ENCODE peak calls at places on chromosomes 12 and 14, in six cellular contexts. V, B, S, R, A and N are unnamed samples.

GRCh38 chr14:44339862-44340261 is 167.2 kb downstream of the FSCB start:
- DNase-seq in V (no peak), B (no peak), S (no peak), R (no peak), A (no peak), N (no peak)

GRCh38 chr14:68669101-68669500 is 123.8 kb downstream of the ZFP36L1 start:
- DNase-seq in V (no peak), B (no peak), S (no peak), R (no peak), A (no peak), N (peak; percentile 54)

GRCh38 chr12:107917912-107918800 is 143.7 kb downstream of the ASCL4 start:
- DNase-seq in V (no peak), B (no peak), S (peak; percentile 89), R (peak; percentile 24), A (no peak), N (peak; percentile 62)

GRCh38 chr12:93698307-93699092 is 21.3 kb downstream of the CRADD start:
- DNase-seq in V (no peak), B (no peak), S (peak; percentile 30), R (no peak), A (no peak), N (no peak)

GRCh38 chr14:79659995-79660975 is 551.0 kb downstream of the DIO2 start:
- DNase-seq in V (no peak), B (no peak), S (no peak), R (no peak), A (no peak), N (peak; percentile 89)

GRCh38 chr14:64979336-64980074 is 7.2 kb upstream of the FNTB start:
- DNase-seq in V (no peak), B (no peak), S (peak; percentile 28), R (peak; percentile 43), A (no peak), N (peak; percentile 45)

GRCh38 chr12:46357438-46358324 is 14.9 kb downstream of the SLC38A2 start:
- DNase-seq in V (no peak), B (no peak), S (peak; percentile 39), R (peak; percentile 90), A (peak; percentile 81), N (no peak)

GRCh38 chr12:47636908-47637780 is 68.7 kb downstream of the RPAP3 start:
- DNase-seq in V (no peak), B (no peak), S (peak; percentile 94), R (peak; percentile 16), A (no peak), N (no peak)

GRCh38 chr12:53102883-53103807 is at the start of gene SOAT2:
- DNase-seq in V (peak; percentile 32), B (no peak), S (no peak), R (no peak), A (no peak), N (peak; percentile 48)

GRCh38 chr12:117119592-117120198 is 20.5 kb upstream of the TESC start:
- DNase-seq in V (no peak), B (no peak), S (peak; percentile 84), R (no peak), A (no peak), N (peak; percentile 72)

GRCh38 chr12:122087431-122088180 is 9.1 kb downstream of the MLXIP start:
- DNase-seq in V (no peak), B (no peak), S (no peak), R (no peak), A (no peak), N (peak; percentile 90)

GRCh38 chr12:50024804-50025186 is 499 bp downstream of the RACGAP1 start:
- DNase-seq in V (no peak), B (no peak), S (peak; percentile 35), R (peak; percentile 7), A (no peak), N (no peak)

GRCh38 chr12:124904306-124905098 is 9.9 kb downstream of the UBC start:
- DNase-seq in V (no peak), B (peak; percentile 63), S (no peak), R (peak; percentile 95), A (peak; percentile 91), N (peak; percentile 75)

GRCh38 chr14:74516451-74517155 is 23.0 kb downstream of the ISCA2 start:
- DNase-seq in V (no peak), B (no peak), S (peak; percentile 55), R (no peak), A (no peak), N (no peak)

GRCh38 chr12:65775720-65776119 is 48.6 kb upstream of the HMGA2 start:
- DNase-seq in V (no peak), B (no peak), S (no peak), R (no peak), A (no peak), N (no peak)

GRCh38 chr12:68304626-68305025 is 27.5 kb downstream of the MDM1 start:
- DNase-seq in V (no peak), B (no peak), S (no peak), R (peak; percentile 31), A (no peak), N (no peak)